ENCODE peak calls at places on chromosomes 4 and X, in four cellular contexts. One of them, this sample, is unnamed.

GRCh38 chrX:39152106-39152649 is 350.9 kb downstream of the MID1IP1 start:
- DNase-seq in neuronal stem cell: peak
- DNase-seq in mesenchymal stem cell: peak
- DNase-seq in trophoblast cell: peak
- DNase-seq in this sample: no peak

GRCh38 chr4:16120720-16121119 is 36.9 kb upstream of the PROM1 start:
- DNase-seq in neuronal stem cell: no peak
- DNase-seq in mesenchymal stem cell: no peak
- DNase-seq in trophoblast cell: no peak
- DNase-seq in this sample: no peak

GRCh38 chr4:26458104-26458503 is 32.2 kb downstream of the CCKAR start:
- DNase-seq in neuronal stem cell: no peak
- DNase-seq in mesenchymal stem cell: peak
- DNase-seq in trophoblast cell: no peak
- DNase-seq in this sample: no peak

GRCh38 chr4:71772592-71772991 is 11.3 kb downstream of the GC start:
- DNase-seq in neuronal stem cell: no peak
- DNase-seq in mesenchymal stem cell: no peak
- DNase-seq in trophoblast cell: no peak
- DNase-seq in this sample: no peak

GRCh38 chr4:83112239-83112638 is 2.3 kb downstream of the PLAC8 start:
- DNase-seq in neuronal stem cell: no peak
- DNase-seq in mesenchymal stem cell: no peak
- DNase-seq in trophoblast cell: peak
- DNase-seq in this sample: no peak

GRCh38 chrX:49155243-49155899 is 7.2 kb upstream of the MAGIX start:
- DNase-seq in neuronal stem cell: peak
- DNase-seq in mesenchymal stem cell: peak
- DNase-seq in trophoblast cell: peak
- DNase-seq in this sample: no peak

GRCh38 chr4:114688063-114688462 is 89.5 kb downstream of the UGT8 start:
- DNase-seq in neuronal stem cell: no peak
- DNase-seq in mesenchymal stem cell: no peak
- DNase-seq in trophoblast cell: no peak
- DNase-seq in this sample: no peak

GRCh38 chr4:3855646-3856045 is 89.5 kb downstream of the ADRA2C start:
- DNase-seq in neuronal stem cell: no peak
- DNase-seq in mesenchymal stem cell: no peak
- DNase-seq in trophoblast cell: no peak
- DNase-seq in this sample: no peak

GRCh38 chrX:140933056-140933455 is 69.3 kb upstream of the SPANXB1 start:
- DNase-seq in neuronal stem cell: no peak
- DNase-seq in mesenchymal stem cell: peak
- DNase-seq in trophoblast cell: no peak
- DNase-seq in this sample: no peak

GRCh38 chr4:112938461-112939058 is 110.9 kb upstream of the ANK2 start:
- DNase-seq in neuronal stem cell: peak
- DNase-seq in mesenchymal stem cell: peak
- DNase-seq in trophoblast cell: peak
- DNase-seq in this sample: no peak

GRCh38 chr4:60863442-60863841 is 336.7 kb upstream of the ADGRL3 start:
- DNase-seq in neuronal stem cell: no peak
- DNase-seq in mesenchymal stem cell: no peak
- DNase-seq in trophoblast cell: no peak
- DNase-seq in this sample: no peak

GRCh38 chrX:153473126-153473525 is 2.8 kb upstream of the HAUS7 start:
- DNase-seq in neuronal stem cell: no peak
- DNase-seq in mesenchymal stem cell: no peak
- DNase-seq in trophoblast cell: no peak
- DNase-seq in this sample: no peak

GRCh38 chr4:38547052-38547451 is 116.9 kb upstream of the KLF3 start:
- DNase-seq in neuronal stem cell: no peak
- DNase-seq in mesenchymal stem cell: no peak
- DNase-seq in trophoblast cell: no peak
- DNase-seq in this sample: no peak

GRCh38 chr4:91958651-91959050 is 345.1 kb upstream of the GRID2 start:
- DNase-seq in neuronal stem cell: no peak
- DNase-seq in mesenchymal stem cell: no peak
- DNase-seq in trophoblast cell: no peak
- DNase-seq in this sample: no peak

GRCh38 chr4:108427946-108428345 is 192.4 kb upstream of the RPL34 start:
- DNase-seq in neuronal stem cell: no peak
- DNase-seq in mesenchymal stem cell: no peak
- DNase-seq in trophoblast cell: no peak
- DNase-seq in this sample: no peak

GRCh38 chr4:55396305-55397023 is 707 bp downstream of the TMEM165 start:
- DNase-seq in neuronal stem cell: peak
- DNase-seq in mesenchymal stem cell: peak
- DNase-seq in trophoblast cell: peak
- DNase-seq in this sample: no peak

GRCh38 chrX:120023259-120023658 is 54.2 kb downstream of the RHOXF2B start:
- DNase-seq in neuronal stem cell: no peak
- DNase-seq in mesenchymal stem cell: no peak
- DNase-seq in trophoblast cell: no peak
- DNase-seq in this sample: no peak

GRCh38 chr4:2928242-2929155 is 34.7 kb downstream of the NOP14 start:
- DNase-seq in neuronal stem cell: no peak
- DNase-seq in mesenchymal stem cell: no peak
- DNase-seq in trophoblast cell: peak
- DNase-seq in this sample: no peak

GRCh38 chr4:23775694-23776093 is 114.2 kb downstream of the PPARGC1A start:
- DNase-seq in neuronal stem cell: no peak
- DNase-seq in mesenchymal stem cell: no peak
- DNase-seq in trophoblast cell: no peak
- DNase-seq in this sample: no peak

DNA sequence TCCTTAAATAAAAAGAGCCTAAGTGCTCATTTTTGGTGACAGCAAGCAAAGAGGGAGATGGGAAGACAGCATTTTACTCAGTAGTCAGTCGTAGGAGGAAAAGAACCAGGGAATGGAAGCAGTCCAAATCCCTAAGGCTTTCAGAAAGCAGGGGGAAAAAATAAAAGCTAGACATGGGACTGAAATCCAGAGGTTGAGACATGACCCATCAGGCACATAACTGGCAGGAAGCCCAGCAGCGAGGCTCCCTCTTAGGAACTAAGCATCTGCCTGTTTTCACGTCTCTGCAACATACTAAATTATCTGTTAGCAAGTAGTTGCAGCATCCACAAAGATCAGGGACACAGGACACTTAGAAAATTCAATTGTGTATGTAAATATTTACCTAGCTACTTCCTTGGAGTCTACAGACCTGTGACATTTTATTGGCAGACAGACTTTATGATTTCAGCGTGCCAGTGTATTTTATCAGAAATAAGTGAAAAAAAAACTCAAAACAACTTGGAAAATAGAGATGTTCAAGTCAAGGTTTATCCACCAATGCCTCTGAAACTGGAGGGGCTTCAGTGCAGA is 117.9 kb upstream of the EDNRA start:
- DNase-seq in neuronal stem cell: no peak
- DNase-seq in mesenchymal stem cell: peak
- DNase-seq in trophoblast cell: no peak
- DNase-seq in this sample: no peak
- H3K14ac ChIP-seq in neuronal stem cell: no peak
- H3K14ac ChIP-seq in mesenchymal stem cell: no peak
- H3K14ac ChIP-seq in trophoblast cell: peak
- H3K14ac ChIP-seq in this sample: no peak

GRCh38 chrX:819684-820083 is 189.1 kb downstream of the SHOX start:
- DNase-seq in neuronal stem cell: no peak
- DNase-seq in mesenchymal stem cell: no peak
- DNase-seq in trophoblast cell: no peak
- DNase-seq in this sample: no peak
- H3K14ac ChIP-seq in neuronal stem cell: no peak
- H3K14ac ChIP-seq in mesenchymal stem cell: no peak
- H3K14ac ChIP-seq in trophoblast cell: no peak
- H3K14ac ChIP-seq in this sample: no peak

DNA sequence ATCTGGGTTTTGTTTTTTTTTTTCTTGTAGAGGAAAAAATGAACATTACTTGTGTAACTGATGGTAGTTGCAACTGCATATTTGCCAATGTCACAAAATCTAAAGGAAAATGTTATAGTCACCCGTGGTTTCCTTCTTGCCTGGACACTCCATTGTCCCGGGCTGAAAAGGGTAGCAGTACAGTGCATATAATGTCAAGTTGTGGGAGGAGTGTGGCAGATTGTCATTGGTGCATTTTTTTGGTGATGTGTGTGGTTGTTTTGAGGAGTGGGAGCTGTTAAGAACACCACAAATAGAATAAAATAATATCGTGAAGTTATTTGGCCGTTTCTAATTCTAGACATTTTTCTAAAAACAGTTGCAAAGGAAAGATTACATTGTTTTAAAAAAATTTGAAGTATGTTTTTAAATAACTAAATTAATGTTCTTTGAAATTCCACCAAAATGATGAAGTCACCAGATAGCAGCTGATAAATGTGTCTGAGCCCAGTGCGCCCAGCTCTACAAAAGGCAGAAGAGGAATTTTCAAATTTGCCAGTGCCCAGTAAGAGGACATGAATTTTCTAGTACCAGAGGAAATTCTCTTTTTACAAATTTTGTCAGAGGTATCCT is 1.3 kb downstream of the PKD2 start:
- DNase-seq in neuronal stem cell: no peak
- DNase-seq in mesenchymal stem cell: peak
- DNase-seq in trophoblast cell: peak
- DNase-seq in this sample: no peak
- H3K14ac ChIP-seq in neuronal stem cell: no peak
- H3K14ac ChIP-seq in mesenchymal stem cell: no peak
- H3K14ac ChIP-seq in trophoblast cell: no peak
- H3K14ac ChIP-seq in this sample: no peak

DNA sequence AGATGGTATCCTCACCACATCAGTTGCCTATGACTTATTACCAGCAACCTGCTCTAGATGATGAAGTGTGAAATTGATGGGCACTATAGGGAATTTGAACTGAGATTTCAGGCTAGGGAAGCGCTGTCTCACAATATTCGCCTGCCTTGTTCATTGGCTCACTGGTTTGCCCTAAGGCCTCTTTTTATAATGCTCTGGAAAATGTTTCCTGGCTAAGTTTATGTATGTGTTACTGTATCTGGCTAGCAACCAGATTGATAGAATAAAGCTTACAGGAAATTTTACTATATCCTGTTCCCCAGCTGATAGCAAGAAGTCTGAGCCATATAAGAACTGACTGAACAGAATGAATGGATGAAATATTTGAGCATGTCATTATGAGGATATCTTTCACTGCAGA is 71.6 kb downstream of the GSTCD start:
- DNase-seq in neuronal stem cell: no peak
- DNase-seq in mesenchymal stem cell: no peak
- DNase-seq in trophoblast cell: no peak
- DNase-seq in this sample: no peak
- H3K14ac ChIP-seq in neuronal stem cell: no peak
- H3K14ac ChIP-seq in mesenchymal stem cell: no peak
- H3K14ac ChIP-seq in trophoblast cell: no peak
- H3K14ac ChIP-seq in this sample: no peak

DNA sequence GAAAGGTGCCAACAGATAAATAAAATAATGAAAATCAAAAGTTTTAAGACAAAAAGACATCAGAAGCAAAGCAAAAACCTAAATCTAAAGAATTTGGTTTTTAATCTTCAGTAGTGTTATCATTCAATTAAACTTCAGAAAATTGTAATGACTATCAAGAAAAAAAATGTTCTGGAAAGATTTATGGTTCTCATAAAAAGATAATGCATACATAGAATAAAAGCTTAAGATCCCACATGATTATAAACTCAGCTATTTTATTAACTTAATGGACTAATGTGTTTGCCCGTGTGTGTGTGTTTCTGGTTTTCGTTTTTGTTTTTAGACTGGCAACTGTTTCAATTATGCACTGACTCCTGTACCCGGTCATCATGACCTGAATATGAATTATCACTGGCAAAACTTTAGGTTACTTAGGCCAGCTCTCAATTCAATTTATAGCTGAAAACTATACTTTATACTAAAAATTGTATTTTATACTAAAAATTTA is 217.5 kb upstream of the DKK2 start:
- DNase-seq in neuronal stem cell: no peak
- DNase-seq in mesenchymal stem cell: no peak
- DNase-seq in trophoblast cell: no peak
- DNase-seq in this sample: no peak
- H3K14ac ChIP-seq in neuronal stem cell: no peak
- H3K14ac ChIP-seq in mesenchymal stem cell: no peak
- H3K14ac ChIP-seq in trophoblast cell: no peak
- H3K14ac ChIP-seq in this sample: no peak

GRCh38 chrX:15854080-15854655 is 445 bp downstream of the AP1S2 start:
- DNase-seq in neuronal stem cell: peak
- DNase-seq in mesenchymal stem cell: peak
- DNase-seq in trophoblast cell: peak
- DNase-seq in this sample: peak
- H3K14ac ChIP-seq in neuronal stem cell: no peak
- H3K14ac ChIP-seq in mesenchymal stem cell: peak
- H3K14ac ChIP-seq in trophoblast cell: no peak
- H3K14ac ChIP-seq in this sample: no peak

GRCh38 chr4:183507928-183508327 is 3.1 kb downstream of the ING2 start:
- DNase-seq in neuronal stem cell: no peak
- DNase-seq in mesenchymal stem cell: peak
- DNase-seq in trophoblast cell: no peak
- DNase-seq in this sample: no peak

GRCh38 chr4:183504930-183505555 is at the start of gene ING2:
- DNase-seq in neuronal stem cell: no peak
- DNase-seq in mesenchymal stem cell: peak
- DNase-seq in trophoblast cell: peak
- DNase-seq in this sample: peak

GRCh38 chr4:183506389-183506735 is 1.5 kb downstream of the ING2 start:
- DNase-seq in neuronal stem cell: no peak
- DNase-seq in mesenchymal stem cell: no peak
- DNase-seq in trophoblast cell: no peak
- DNase-seq in this sample: no peak

GRCh38 chr4:183504064-183504929 is 561 bp upstream of the ING2 start:
- DNase-seq in neuronal stem cell: peak
- DNase-seq in mesenchymal stem cell: peak
- DNase-seq in trophoblast cell: peak
- DNase-seq in this sample: peak

GRCh38 chr4:183505556-183506388 is 914 bp downstream of the ING2 start:
- DNase-seq in neuronal stem cell: peak
- DNase-seq in mesenchymal stem cell: peak
- DNase-seq in trophoblast cell: peak
- DNase-seq in this sample: peak
- H3K14ac ChIP-seq in neuronal stem cell: no peak
- H3K14ac ChIP-seq in mesenchymal stem cell: peak
- H3K14ac ChIP-seq in trophoblast cell: peak
- H3K14ac ChIP-seq in this sample: no peak

DNA sequence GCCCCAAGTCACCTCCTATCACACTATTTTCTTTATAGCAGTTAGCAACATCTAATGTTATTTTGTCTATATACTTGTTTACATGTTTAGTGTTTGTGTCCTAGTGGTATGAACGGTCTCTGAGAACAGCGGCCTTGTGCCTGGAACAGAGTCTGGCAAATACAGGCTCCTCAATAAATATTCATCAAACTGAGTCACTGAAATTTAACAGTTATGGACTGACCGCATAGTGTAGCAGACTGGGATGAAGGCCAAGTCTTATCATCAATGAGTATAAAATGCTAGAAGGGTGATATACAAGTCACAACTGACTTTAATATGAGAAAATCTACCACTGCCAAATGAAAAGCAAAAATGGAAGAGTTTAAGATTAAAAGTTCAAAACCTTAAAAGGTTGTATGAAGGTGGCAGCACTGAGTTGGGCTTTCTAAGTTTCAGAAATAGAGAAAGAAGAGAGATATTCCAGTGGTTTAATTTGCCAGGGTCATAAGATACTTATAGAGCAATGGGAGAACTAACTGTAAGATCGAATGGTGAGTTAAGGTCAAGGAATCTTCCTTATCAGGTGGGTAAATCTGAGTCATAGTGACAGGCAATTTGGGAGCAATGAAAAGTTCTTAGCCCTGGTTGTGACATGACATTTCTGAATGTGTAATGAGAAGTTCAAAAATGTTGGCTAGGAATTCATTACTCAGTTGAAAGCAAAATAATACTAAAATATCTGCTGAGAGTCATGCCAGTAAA is 34.9 kb downstream of the ELOVL6 start:
- DNase-seq in neuronal stem cell: no peak
- DNase-seq in mesenchymal stem cell: peak
- DNase-seq in trophoblast cell: peak
- DNase-seq in this sample: no peak
- H3K14ac ChIP-seq in neuronal stem cell: no peak
- H3K14ac ChIP-seq in mesenchymal stem cell: no peak
- H3K14ac ChIP-seq in trophoblast cell: no peak
- H3K14ac ChIP-seq in this sample: no peak